ENCODE peak calls at places on chromosomes 13 and 19, in seven cellular contexts. G, T, R, F, D, L and Z are unnamed samples.

GRCh38 chr13:51000576-51001260 is 91.1 kb downstream of the RNASEH2B start:
- DNase-seq in G (peak; percentile 87), T (no peak), R (no peak), F (peak; percentile 51), D (peak; percentile 21), L (no peak), Z (peak; percentile 69)

GRCh38 chr13:114145256-114145655 is 12.8 kb upstream of the RASA3 start:
- DNase-seq in G (no peak), T (no peak), R (no peak), F (no peak), D (no peak), L (no peak), Z (no peak)

GRCh38 chr13:27448308-27448707 is 2.1 kb downstream of the MTIF3 start:
- DNase-seq in G (no peak), T (no peak), R (no peak), F (no peak), D (no peak), L (no peak), Z (no peak)

GRCh38 chr19:32373614-32374295 is 28.3 kb downstream of the ZNF507 start:
- DNase-seq in G (peak; percentile 96), T (no peak), R (peak; percentile 18), F (peak; percentile 70), D (peak; percentile 53), L (no peak), Z (no peak)

GRCh38 chr13:21216332-21216731 is 39.9 kb downstream of the MRPL57 start:
- DNase-seq in G (no peak), T (no peak), R (no peak), F (no peak), D (no peak), L (no peak), Z (no peak)

GRCh38 chr13:22801402-22802003 is 379.3 kb upstream of the SGCG start:
- DNase-seq in G (peak; percentile 4), T (no peak), R (no peak), F (no peak), D (peak; percentile 24), L (peak; percentile 15), Z (no peak)

GRCh38 chr13:34349091-34349722 is 531.3 kb downstream of the RFC3 start:
- DNase-seq in G (peak; percentile 100), T (peak; percentile 81), R (peak; percentile 25), F (peak; percentile 35), D (peak; percentile 32), L (no peak), Z (peak; percentile 79)

GRCh38 chr13:112783135-112783945 is 93.5 kb downstream of the ATP11A start:
- DNase-seq in G (peak; percentile 78), T (no peak), R (no peak), F (no peak), D (no peak), L (no peak), Z (no peak)

GRCh38 chr13:45909724-45910123 is 58.2 kb upstream of the SIAH3 start:
- DNase-seq in G (peak; percentile 9), T (no peak), R (no peak), F (no peak), D (no peak), L (no peak), Z (no peak)

DNA sequence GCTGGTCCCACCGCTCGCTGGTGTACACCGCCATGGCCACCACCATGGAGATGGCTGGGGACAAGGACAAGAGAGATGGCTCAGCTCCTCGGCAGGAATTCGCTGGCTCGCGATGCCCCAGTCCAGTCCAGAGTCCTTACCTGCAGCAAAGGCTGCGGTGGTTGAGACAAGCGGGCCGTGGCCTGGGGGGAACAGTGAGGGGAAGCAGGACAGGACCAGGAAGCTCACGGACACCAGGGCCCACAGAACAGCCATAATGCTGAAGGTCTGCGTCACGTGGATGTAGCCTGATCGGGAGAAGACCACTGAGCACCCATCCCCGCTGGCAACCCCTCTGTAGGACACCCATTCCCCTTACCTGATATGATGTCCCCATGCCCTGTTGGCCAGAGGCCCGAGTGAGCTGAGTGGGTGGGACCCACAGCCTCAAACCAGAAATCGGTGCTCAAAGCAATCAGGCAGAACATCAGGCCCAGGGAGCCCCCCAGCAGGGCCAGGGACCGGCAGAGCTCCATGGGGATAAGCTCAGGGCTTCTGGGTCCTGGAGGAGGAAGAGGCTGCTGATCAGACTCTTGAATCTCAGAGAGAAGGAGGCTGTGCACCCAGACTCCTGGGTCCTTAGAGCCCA is 319 bp downstream of the NKG7 start:
- DNase-seq in G (no peak), T (no peak), R (no peak), F (no peak), D (no peak), L (no peak), Z (peak; percentile 54)
- H3K4me3 ChIP-seq in G (no peak overlapping the region), T (no peak overlapping the region), R (no peak overlapping the region), F (no peak overlapping the region), D (no peak overlapping the region), L (peak overlapping the region; percentile 59), Z (no peak overlapping the region)

GRCh38 chr19:33865306-33865705 is 68.6 kb downstream of the KCTD15 start:
- DNase-seq in G (no peak), T (no peak), R (no peak), F (no peak), D (no peak), L (no peak), Z (no peak)

GRCh38 chr19:33868076-33868735 is 71.5 kb downstream of the KCTD15 start:
- DNase-seq in G (no peak), T (no peak), R (no peak), F (no peak), D (no peak), L (no peak), Z (no peak)

GRCh38 chr19:33871605-33872004 is 74.9 kb downstream of the KCTD15 start:
- DNase-seq in G (no peak), T (no peak), R (no peak), F (no peak), D (no peak), L (no peak), Z (no peak)

GRCh38 chr19:33866696-33867095 is 70.0 kb downstream of the KCTD15 start:
- DNase-seq in G (no peak), T (no peak), R (no peak), F (no peak), D (no peak), L (no peak), Z (no peak)

GRCh38 chr19:33868821-33869412 is 72.2 kb downstream of the KCTD15 start:
- DNase-seq in G (peak; percentile 31), T (peak; percentile 69), R (peak; percentile 42), F (no peak), D (peak; percentile 30), L (no peak), Z (no peak)
- TF ChIP-seq CTCF in G (no peak), T (no peak), R (no peak), F (no peak), D (no peak), L (no peak), Z (no peak)

GRCh38 chr13:43316997-43317396 is 293.6 kb downstream of the DNAJC15 start:
- DNase-seq in G (peak; percentile 65), T (no peak), R (peak; percentile 16), F (peak; percentile 63), D (peak; percentile 11), L (no peak), Z (peak; percentile 72)
- H3K4me3 ChIP-seq in G (peak overlapping the region; percentile 6), T (no peak overlapping the region), R (no peak overlapping the region), F (peak overlapping the region; percentile 14), D (no peak overlapping the region), L (no peak overlapping the region), Z (no peak overlapping the region)

GRCh38 chr19:47225746-47226425 is 5.1 kb downstream of the BBC3 start:
- DNase-seq in G (peak; percentile 87), T (peak; percentile 94), R (peak; percentile 86), F (peak; percentile 87), D (peak; percentile 90), L (peak; percentile 98), Z (peak; percentile 95)
- TF ChIP-seq CTCF in G (peak; percentile 0), T (peak; percentile 37), R (peak; percentile 17), F (peak; percentile 77), D (peak; percentile 49), L (no peak), Z (peak; percentile 54)

GRCh38 chr19:16143399-16144215 is at the start of gene HSH2D:
- DNase-seq in G (no peak), T (peak; percentile 77), R (no peak), F (no peak), D (peak; percentile 96), L (peak; percentile 93), Z (peak; percentile 30)
- H3K4me3 ChIP-seq in G (no peak within 1 kb of the TSS), T (no peak within 1 kb of the TSS), R (no peak within 1 kb of the TSS), F (no peak within 1 kb of the TSS), D (peak within 1 kb of the TSS; percentile 18), L (peak within 1 kb of the TSS; percentile 98), Z (no peak within 1 kb of the TSS)

GRCh38 chr13:38417727-38418126 is 68.1 kb downstream of the UFM1 start:
- DNase-seq in G (peak; percentile 24), T (no peak), R (no peak), F (no peak), D (peak; percentile 13), L (peak; percentile 33), Z (no peak)
- TF ChIP-seq CTCF in G (peak; percentile 57), T (no peak), R (no peak), F (no peak), D (no peak), L (peak; percentile 33), Z (peak; percentile 10)

GRCh38 chr19:42251572-42251990 is 3.3 kb downstream of the ERF start:
- DNase-seq in G (no peak), T (no peak), R (no peak), F (no peak), D (no peak), L (no peak), Z (no peak)
- H3K4me3 ChIP-seq in G (peak overlapping the region; percentile 84), T (no peak overlapping the region), R (peak overlapping the region; percentile 99), F (no peak overlapping the region), D (no peak overlapping the region), L (no peak overlapping the region), Z (peak overlapping the region; percentile 95)

DNA sequence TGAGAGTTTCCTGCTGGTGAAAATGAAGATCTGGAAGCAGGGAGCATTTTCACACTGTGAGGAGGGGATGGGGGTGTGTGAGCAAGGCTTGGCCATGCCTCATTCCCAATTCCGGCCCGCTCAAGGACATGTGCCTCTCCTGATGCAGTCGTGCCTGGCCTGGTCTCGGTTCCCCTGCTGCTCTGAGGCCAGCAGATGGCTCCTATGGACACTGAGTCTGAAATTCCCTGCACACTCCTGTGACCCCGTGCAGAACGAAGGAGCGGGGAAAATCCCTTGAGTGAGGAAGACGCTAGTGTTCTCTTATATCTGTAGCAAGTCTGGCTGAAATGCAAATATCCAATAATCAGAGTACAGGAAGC is 363 bp upstream of the ZNF763 start:
- DNase-seq in G (no peak), T (peak; percentile 73), R (peak; percentile 38), F (no peak), D (no peak), L (no peak), Z (peak; percentile 43)
- TF ChIP-seq CTCF in G (peak; percentile 30), T (no peak), R (peak; percentile 12), F (no peak), D (no peak), L (no peak), Z (peak; percentile 8)

GRCh38 chr19:47725759-47726401 is 12.7 kb downstream of the EHD2 start:
- DNase-seq in G (no peak), T (no peak), R (no peak), F (no peak), D (no peak), L (peak; percentile 87), Z (no peak)

GRCh38 chr19:47726467-47726866 is 13.2 kb downstream of the EHD2 start:
- DNase-seq in G (peak; percentile 86), T (no peak), R (no peak), F (no peak), D (no peak), L (peak; percentile 78), Z (no peak)

GRCh38 chr19:47719047-47719885 is 6.0 kb downstream of the EHD2 start:
- DNase-seq in G (peak; percentile 100), T (peak; percentile 93), R (peak; percentile 70), F (peak; percentile 78), D (peak; percentile 64), L (peak; percentile 22), Z (peak; percentile 95)

GRCh38 chr19:47720669-47721068 is 7.4 kb downstream of the EHD2 start:
- DNase-seq in G (no peak), T (no peak), R (no peak), F (no peak), D (no peak), L (peak; percentile 36), Z (no peak)

GRCh38 chr19:47723573-47723923 is 10.3 kb downstream of the EHD2 start:
- DNase-seq in G (peak; percentile 93), T (peak; percentile 63), R (no peak), F (peak; percentile 65), D (no peak), L (peak; percentile 98), Z (peak; percentile 82)
- H3K4me3 ChIP-seq in G (peak overlapping the region; percentile 35), T (no peak overlapping the region), R (no peak overlapping the region), F (peak overlapping the region; percentile 34), D (no peak overlapping the region), L (peak overlapping the region; percentile 25), Z (peak overlapping the region; percentile 33)